ENCODE peak calls at places on chromosomes 4 and X, in four cellular contexts. One of them, this sample, is unnamed.

GRCh38 chrX:17038277-17038676 is 91.8 kb downstream of the REPS2 start:
- DNase-seq in HepG2: no peak
- DNase-seq in GM12878: no peak
- DNase-seq in K562: no peak
- DNase-seq in this sample: no peak

GRCh38 chr4:154836513-154836912 is 55.4 kb downstream of the RBM46 start:
- DNase-seq in K562: no peak
- DNase-seq in HepG2: no peak
- DNase-seq in GM12878: no peak
- DNase-seq in this sample: no peak

GRCh38 chrX:99795495-99795894 is 614.6 kb downstream of the PCDH19 start:
- DNase-seq in GM12878: no peak
- DNase-seq in HepG2: no peak
- DNase-seq in K562: no peak
- DNase-seq in this sample: no peak

GRCh38 chr4:1295405-1296055 is 5.8 kb downstream of the MAEA start:
- DNase-seq in K562: no peak
- DNase-seq in HepG2: no peak
- DNase-seq in GM12878: no peak
- DNase-seq in this sample: no peak

GRCh38 chr4:680565-680930 is 6.2 kb downstream of the MYL5 start:
- DNase-seq in GM12878: no peak
- DNase-seq in HepG2: no peak
- DNase-seq in K562: no peak
- DNase-seq in this sample: no peak

GRCh38 chr4:39394706-39395105 is 12.0 kb upstream of the KLB start:
- DNase-seq in GM12878: no peak
- DNase-seq in HepG2: no peak
- DNase-seq in K562: no peak
- DNase-seq in this sample: no peak

GRCh38 chrX:135384161-135384836 is 37.4 kb upstream of the SMIM10L2A start:
- DNase-seq in K562: no peak
- DNase-seq in GM12878: no peak
- DNase-seq in HepG2: no peak
- DNase-seq in this sample: no peak

GRCh38 chr4:182752158-182752910 is 164.9 kb downstream of the DCTD start:
- DNase-seq in HepG2: no peak
- DNase-seq in GM12878: no peak
- DNase-seq in K562: no peak
- DNase-seq in this sample: no peak

GRCh38 chr4:168751263-168752225 is 254.7 kb downstream of the PALLD start:
- DNase-seq in HepG2: no peak
- DNase-seq in K562: no peak
- DNase-seq in GM12878: no peak
- DNase-seq in this sample: no peak

GRCh38 chr4:89203902-89204301 is 92.6 kb downstream of the TIGD2 start:
- DNase-seq in K562: no peak
- DNase-seq in HepG2: no peak
- DNase-seq in GM12878: no peak
- DNase-seq in this sample: no peak

GRCh38 chrX:32598707-32599106 is 612.6 kb downstream of the DMD start:
- DNase-seq in HepG2: no peak
- DNase-seq in K562: no peak
- DNase-seq in GM12878: no peak
- DNase-seq in this sample: no peak

GRCh38 chrX:130179579-130180215 is 7.9 kb downstream of the RAB33A start:
- DNase-seq in K562: peak; percentile 94
- DNase-seq in GM12878: no peak
- DNase-seq in HepG2: no peak
- DNase-seq in this sample: no peak

GRCh38 chrX:99603076-99603814 is 806.8 kb downstream of the PCDH19 start:
- DNase-seq in HepG2: no peak
- DNase-seq in GM12878: no peak
- DNase-seq in K562: no peak
- DNase-seq in this sample: no peak

GRCh38 chr4:118586357-118586790 is 98.8 kb upstream of the METTL14 start:
- DNase-seq in HepG2: no peak
- DNase-seq in GM12878: no peak
- DNase-seq in K562: peak; percentile 45
- DNase-seq in this sample: no peak

GRCh38 chrX:119503484-119503861 is 35.2 kb downstream of the SLC25A5 start:
- DNase-seq in GM12878: no peak
- DNase-seq in K562: no peak
- DNase-seq in HepG2: peak; percentile 22
- DNase-seq in this sample: no peak

GRCh38 chr4:41262198-41262597 is 5.5 kb downstream of the UCHL1 start:
- DNase-seq in HepG2: no peak
- DNase-seq in GM12878: no peak
- DNase-seq in K562: no peak
- DNase-seq in this sample: no peak
- H4K20me1 ChIP-seq in HepG2: no peaks in the 10 kb centered on the region
- H4K20me1 ChIP-seq in GM12878: no peaks in the 10 kb centered on the region
- H4K20me1 ChIP-seq in K562: no peaks in the 10 kb centered on the region
- H4K20me1 ChIP-seq in this sample: peaks cover 10% of the 10 kb centered on the region

GRCh38 chrX:105829006-105829405 is 6.7 kb downstream of the NRK start:
- DNase-seq in GM12878: no peak
- DNase-seq in K562: no peak
- DNase-seq in HepG2: no peak
- DNase-seq in this sample: no peak
- TF ChIP-seq BRCA1 in GM12878: no peak
- TF ChIP-seq BRCA1 in K562: no peak
- TF ChIP-seq BRCA1 in HepG2: no peak
- TF ChIP-seq BRCA1 in this sample: no peak

GRCh38 chr4:31983677-31984076 is 1263.5 kb downstream of the PCDH7 start:
- DNase-seq in K562: no peak
- DNase-seq in GM12878: no peak
- DNase-seq in HepG2: no peak
- DNase-seq in this sample: no peak

GRCh38 chr4:31979988-31980387 is 1259.8 kb downstream of the PCDH7 start:
- DNase-seq in K562: no peak
- DNase-seq in GM12878: no peak
- DNase-seq in HepG2: no peak
- DNase-seq in this sample: no peak

GRCh38 chr4:31983246-31983645 is 1263.1 kb downstream of the PCDH7 start:
- DNase-seq in HepG2: no peak
- DNase-seq in GM12878: no peak
- DNase-seq in K562: no peak
- DNase-seq in this sample: no peak

GRCh38 chr4:31984872-31985271 is 1264.7 kb downstream of the PCDH7 start:
- DNase-seq in K562: no peak
- DNase-seq in HepG2: no peak
- DNase-seq in GM12878: no peak
- DNase-seq in this sample: no peak
- TF ChIP-seq USF2 in K562: no peak
- TF ChIP-seq USF2 in HepG2: no peak
- TF ChIP-seq USF2 in GM12878: no peak
- TF ChIP-seq USF2 in this sample: no peak

DNA sequence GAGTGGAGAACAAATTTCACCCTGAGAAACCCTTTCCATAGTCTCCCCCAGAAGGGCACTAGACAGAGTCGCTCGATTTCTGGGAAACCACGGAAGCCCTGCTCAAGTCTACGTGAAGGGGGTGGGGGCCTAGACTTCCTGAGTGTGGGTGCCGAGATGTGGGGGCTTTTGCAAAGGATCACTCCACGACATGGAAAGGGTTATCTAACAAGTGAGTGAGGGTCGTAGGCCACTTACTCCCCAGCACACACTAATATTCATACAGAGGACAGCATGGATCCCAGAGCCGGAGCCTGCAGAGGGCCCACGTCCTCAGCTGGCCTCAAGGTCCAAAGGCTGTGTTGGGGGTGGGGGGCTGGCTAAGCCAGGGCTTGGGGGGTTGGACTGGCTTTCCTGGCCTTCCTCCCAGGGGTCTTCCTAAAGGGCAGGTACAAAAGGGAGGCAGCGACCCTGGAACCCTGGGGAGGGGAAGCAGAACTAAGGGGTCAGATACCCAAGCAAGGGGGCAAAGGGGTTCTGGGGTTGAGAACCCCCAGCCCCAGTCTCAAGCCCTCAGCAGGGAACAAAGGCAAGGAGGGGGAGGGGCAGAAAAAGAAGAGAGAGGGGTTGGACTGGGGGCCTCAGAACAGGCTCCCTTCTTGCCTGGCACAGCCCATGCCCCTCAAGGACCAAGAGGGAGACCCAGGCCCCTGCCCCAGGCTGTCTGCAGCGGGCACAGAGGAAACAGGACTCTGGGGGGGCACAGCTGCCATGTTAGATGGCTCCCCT is 1.6 kb downstream of the HMX1 start:
- DNase-seq in GM12878: no peak
- DNase-seq in HepG2: no peak
- DNase-seq in K562: no peak
- DNase-seq in this sample: peak; percentile 53
- H4K20me1 ChIP-seq in GM12878: no peaks in the 10 kb centered on the region
- H4K20me1 ChIP-seq in HepG2: no peaks in the 10 kb centered on the region
- H4K20me1 ChIP-seq in K562: peaks cover 3% of the 10 kb centered on the region
- H4K20me1 ChIP-seq in this sample: peaks cover 41% of the 10 kb centered on the region

GRCh38 chrX:45165726-45166125 is 35.0 kb downstream of the DIPK2B start:
- DNase-seq in HepG2: no peak
- DNase-seq in GM12878: no peak
- DNase-seq in K562: no peak
- DNase-seq in this sample: no peak
- TF ChIP-seq BRCA1 in HepG2: no peak
- TF ChIP-seq BRCA1 in GM12878: no peak
- TF ChIP-seq BRCA1 in K562: no peak
- TF ChIP-seq BRCA1 in this sample: no peak

GRCh38 chrX:78514852-78515251 is 144.3 kb downstream of the RTL3 start:
- DNase-seq in K562: no peak
- DNase-seq in GM12878: no peak
- DNase-seq in HepG2: no peak
- DNase-seq in this sample: peak; percentile 73
- TF ChIP-seq USF2 in K562: no peak
- TF ChIP-seq USF2 in GM12878: no peak
- TF ChIP-seq USF2 in HepG2: no peak
- TF ChIP-seq USF2 in this sample: no peak

GRCh38 chrX:41100200-41100599 is 15.0 kb downstream of the USP9X start:
- DNase-seq in GM12878: no peak
- DNase-seq in HepG2: no peak
- DNase-seq in K562: no peak
- DNase-seq in this sample: no peak

GRCh38 chrX:41100819-41101218 is 15.6 kb downstream of the USP9X start:
- DNase-seq in HepG2: no peak
- DNase-seq in GM12878: no peak
- DNase-seq in K562: no peak
- DNase-seq in this sample: no peak

GRCh38 chrX:41095962-41096955 is 11.0 kb downstream of the USP9X start:
- DNase-seq in HepG2: no peak
- DNase-seq in K562: no peak
- DNase-seq in GM12878: no peak
- DNase-seq in this sample: no peak

GRCh38 chrX:41095174-41095573 is 9.9 kb downstream of the USP9X start:
- DNase-seq in HepG2: no peak
- DNase-seq in GM12878: no peak
- DNase-seq in K562: no peak
- DNase-seq in this sample: no peak

DNA sequence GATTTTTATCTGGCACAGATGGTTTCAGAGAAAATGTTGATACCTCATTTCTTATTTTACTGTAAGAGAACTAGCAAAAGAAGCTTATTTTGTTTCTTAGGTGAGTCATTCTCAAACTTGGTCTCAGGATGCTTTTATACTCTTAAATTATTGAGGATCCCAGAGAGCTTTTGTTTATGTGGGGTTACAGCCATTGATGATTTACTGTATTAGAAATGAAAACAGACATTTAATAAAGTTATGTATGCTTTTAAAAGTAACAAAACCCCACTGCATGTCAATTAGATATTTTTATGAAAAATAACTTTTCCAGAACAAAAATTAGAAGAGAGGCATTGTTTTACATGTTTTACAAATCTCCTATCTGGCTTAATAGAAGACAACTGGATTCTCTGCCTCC is 12.1 kb downstream of the USP9X start:
- DNase-seq in GM12878: no peak
- DNase-seq in HepG2: no peak
- DNase-seq in K562: no peak
- DNase-seq in this sample: no peak
- H4K20me1 ChIP-seq in GM12878: peaks cover 4% of the 10 kb centered on the region
- H4K20me1 ChIP-seq in HepG2: peaks cover 69% of the 10 kb centered on the region
- H4K20me1 ChIP-seq in K562: peaks cover 41% of the 10 kb centered on the region
- H4K20me1 ChIP-seq in this sample: peaks cover 8% of the 10 kb centered on the region